ENCODE peak calls at places on chromosomes 7 and 10, in five cellular contexts. One of them, this sample, is unnamed.

GRCh38 chr7:149027560-149028345 is 552 bp downstream of the PDIA4 start:
- DNase-seq in OCI-LY7: peak
- DNase-seq in H1: no peak
- DNase-seq in astrocyte: peak
- DNase-seq in fibroblast of lung: peak
- DNase-seq in this sample: no peak

GRCh38 chr10:77392236-77392721 is 245.3 kb downstream of the KCNMA1 start:
- DNase-seq in OCI-LY7: no peak
- DNase-seq in H1: no peak
- DNase-seq in astrocyte: peak
- DNase-seq in fibroblast of lung: peak
- DNase-seq in this sample: no peak

GRCh38 chr10:6033954-6034353 is 28.2 kb downstream of the IL2RA start:
- DNase-seq in OCI-LY7: no peak
- DNase-seq in H1: no peak
- DNase-seq in astrocyte: peak
- DNase-seq in fibroblast of lung: peak
- DNase-seq in this sample: no peak

GRCh38 chr10:108782411-108782810 is 1140.9 kb downstream of the XPNPEP1 start:
- DNase-seq in OCI-LY7: no peak
- DNase-seq in H1: no peak
- DNase-seq in astrocyte: peak
- DNase-seq in fibroblast of lung: no peak
- DNase-seq in this sample: no peak

GRCh38 chr10:14032406-14032998 is 298.2 kb downstream of the FRMD4A start:
- DNase-seq in OCI-LY7: peak
- DNase-seq in H1: peak
- DNase-seq in astrocyte: peak
- DNase-seq in fibroblast of lung: no peak
- DNase-seq in this sample: peak

GRCh38 chr10:132098539-132099421 is 33.0 kb downstream of the JAKMIP3 start:
- DNase-seq in OCI-LY7: no peak
- DNase-seq in H1: no peak
- DNase-seq in astrocyte: no peak
- DNase-seq in fibroblast of lung: no peak
- DNase-seq in this sample: no peak

GRCh38 chr10:51073461-51074237 is 638 bp upstream of the PRKG1 start:
- DNase-seq in OCI-LY7: no peak
- DNase-seq in H1: no peak
- DNase-seq in astrocyte: peak
- DNase-seq in fibroblast of lung: peak
- DNase-seq in this sample: no peak

GRCh38 chr7:28408105-28408973 is 4.0 kb upstream of the CREB5 start:
- DNase-seq in OCI-LY7: no peak
- DNase-seq in H1: no peak
- DNase-seq in astrocyte: no peak
- DNase-seq in fibroblast of lung: no peak
- DNase-seq in this sample: no peak

GRCh38 chr10:73771722-73772279 is 10.0 kb upstream of the CHCHD1 start:
- DNase-seq in OCI-LY7: peak
- DNase-seq in H1: no peak
- DNase-seq in astrocyte: no peak
- DNase-seq in fibroblast of lung: peak
- DNase-seq in this sample: no peak

GRCh38 chr10:7432884-7433726 is 22.3 kb upstream of the SFMBT2 start:
- DNase-seq in OCI-LY7: no peak
- DNase-seq in H1: no peak
- DNase-seq in astrocyte: no peak
- DNase-seq in fibroblast of lung: peak
- DNase-seq in this sample: no peak

GRCh38 chr10:11227103-11227502 is 209.4 kb downstream of the CELF2 start:
- DNase-seq in OCI-LY7: no peak
- DNase-seq in H1: no peak
- DNase-seq in astrocyte: no peak
- DNase-seq in fibroblast of lung: no peak
- DNase-seq in this sample: no peak

GRCh38 chr10:124717911-124718734 is 26.1 kb downstream of the FAM53B start:
- DNase-seq in OCI-LY7: no peak
- DNase-seq in H1: no peak
- DNase-seq in astrocyte: no peak
- DNase-seq in fibroblast of lung: no peak
- DNase-seq in this sample: peak

GRCh38 chr7:6612819-6613218 is 2.6 kb upstream of the ZNF853 start:
- DNase-seq in OCI-LY7: no peak
- DNase-seq in H1: no peak
- DNase-seq in astrocyte: no peak
- DNase-seq in fibroblast of lung: no peak
- DNase-seq in this sample: no peak

GRCh38 chr7:103343758-103344452 is 662 bp downstream of the DNAJC2 start:
- DNase-seq in OCI-LY7: peak
- DNase-seq in H1: no peak
- DNase-seq in astrocyte: peak
- DNase-seq in fibroblast of lung: peak
- DNase-seq in this sample: peak

GRCh38 chr10:74078037-74078436 is 72.6 kb downstream of the AP3M1 start:
- DNase-seq in OCI-LY7: peak
- DNase-seq in H1: no peak
- DNase-seq in astrocyte: peak
- DNase-seq in fibroblast of lung: peak
- DNase-seq in this sample: no peak

GRCh38 chr10:100516847-100517246 is 2.8 kb downstream of the SEC31B start:
- DNase-seq in OCI-LY7: no peak
- DNase-seq in H1: no peak
- DNase-seq in astrocyte: no peak
- DNase-seq in fibroblast of lung: no peak
- DNase-seq in this sample: no peak

GRCh38 chr7:25598765-25599164 is 370.5 kb upstream of the NPVF start:
- DNase-seq in OCI-LY7: no peak
- DNase-seq in H1: no peak
- DNase-seq in astrocyte: no peak
- DNase-seq in fibroblast of lung: no peak
- DNase-seq in this sample: no peak

GRCh38 chr7:114026486-114027089 is 107.8 kb upstream of the PPP1R3A start:
- DNase-seq in OCI-LY7: peak
- DNase-seq in H1: no peak
- DNase-seq in astrocyte: peak
- DNase-seq in fibroblast of lung: peak
- DNase-seq in this sample: no peak

GRCh38 chr10:103593022-103593570 is 99.6 kb downstream of the NEURL1 start:
- DNase-seq in OCI-LY7: no peak
- DNase-seq in H1: no peak
- DNase-seq in astrocyte: no peak
- DNase-seq in fibroblast of lung: no peak
- DNase-seq in this sample: no peak

GRCh38 chr7:158812684-158813083 is 16.6 kb downstream of the ESYT2 start:
- DNase-seq in OCI-LY7: no peak
- DNase-seq in H1: no peak
- DNase-seq in astrocyte: no peak
- DNase-seq in fibroblast of lung: no peak
- DNase-seq in this sample: peak

GRCh38 chr7:52711951-52712350 is 323.5 kb upstream of the POM121L12 start:
- DNase-seq in OCI-LY7: peak
- DNase-seq in H1: no peak
- DNase-seq in astrocyte: no peak
- DNase-seq in fibroblast of lung: no peak
- DNase-seq in this sample: no peak

GRCh38 chr10:3574451-3574850 is 210.6 kb downstream of the KLF6 start:
- DNase-seq in OCI-LY7: no peak
- DNase-seq in H1: no peak
- DNase-seq in astrocyte: no peak
- DNase-seq in fibroblast of lung: no peak
- DNase-seq in this sample: no peak

GRCh38 chr7:81926154-81926553 is 156.3 kb upstream of the HGF start:
- DNase-seq in OCI-LY7: no peak
- DNase-seq in H1: no peak
- DNase-seq in astrocyte: peak
- DNase-seq in fibroblast of lung: peak
- DNase-seq in this sample: no peak

GRCh38 chr10:45424668-45425404 is 50.8 kb downstream of the ALOX5 start:
- DNase-seq in OCI-LY7: no peak
- DNase-seq in H1: no peak
- DNase-seq in astrocyte: no peak
- DNase-seq in fibroblast of lung: no peak
- DNase-seq in this sample: no peak

GRCh38 chr7:39091774-39092173 is 114.1 kb downstream of the POU6F2 start:
- DNase-seq in OCI-LY7: no peak
- DNase-seq in H1: no peak
- DNase-seq in astrocyte: no peak
- DNase-seq in fibroblast of lung: no peak
- DNase-seq in this sample: no peak

GRCh38 chr10:124949543-124949942 is 7.6 kb downstream of the ZRANB1 start:
- DNase-seq in OCI-LY7: no peak
- DNase-seq in H1: no peak
- DNase-seq in astrocyte: no peak
- DNase-seq in fibroblast of lung: peak
- DNase-seq in this sample: no peak

GRCh38 chr7:110387689-110388088 is 703.2 kb upstream of the LRRN3 start:
- DNase-seq in OCI-LY7: no peak
- DNase-seq in H1: no peak
- DNase-seq in astrocyte: no peak
- DNase-seq in fibroblast of lung: no peak
- DNase-seq in this sample: no peak
- H2AFZ ChIP-seq in OCI-LY7: no peak
- H2AFZ ChIP-seq in H1: no peak
- H2AFZ ChIP-seq in astrocyte: no peak
- H2AFZ ChIP-seq in fibroblast of lung: no peak
- H2AFZ ChIP-seq in this sample: no peak

GRCh38 chr10:29861811-29862505 is 197.4 kb downstream of the JCAD start:
- DNase-seq in OCI-LY7: no peak
- DNase-seq in H1: no peak
- DNase-seq in astrocyte: peak
- DNase-seq in fibroblast of lung: peak
- DNase-seq in this sample: no peak

GRCh38 chr10:29858352-29859267 is 200.8 kb downstream of the JCAD start:
- DNase-seq in OCI-LY7: no peak
- DNase-seq in H1: peak
- DNase-seq in astrocyte: peak
- DNase-seq in fibroblast of lung: peak
- DNase-seq in this sample: peak

GRCh38 chr10:29860159-29860558 is 199.2 kb downstream of the JCAD start:
- DNase-seq in OCI-LY7: no peak
- DNase-seq in H1: no peak
- DNase-seq in astrocyte: peak
- DNase-seq in fibroblast of lung: peak
- DNase-seq in this sample: peak

GRCh38 chr10:29857843-29858242 is 201.5 kb downstream of the JCAD start:
- DNase-seq in OCI-LY7: no peak
- DNase-seq in H1: no peak
- DNase-seq in astrocyte: no peak
- DNase-seq in fibroblast of lung: no peak
- DNase-seq in this sample: no peak

GRCh38 chr10:29859521-29860130 is 199.8 kb downstream of the JCAD start:
- DNase-seq in OCI-LY7: no peak
- DNase-seq in H1: no peak
- DNase-seq in astrocyte: peak
- DNase-seq in fibroblast of lung: peak
- DNase-seq in this sample: peak
- H3K27ac ChIP-seq in OCI-LY7: no peak
- H3K27ac ChIP-seq in H1: no peak
- H3K27ac ChIP-seq in astrocyte: peak
- H3K27ac ChIP-seq in fibroblast of lung: no peak
- H3K27ac ChIP-seq in this sample: peak

GRCh38 chr10:71978476-71978875 is 14.3 kb downstream of the CHST3 start:
- DNase-seq in OCI-LY7: no peak
- DNase-seq in H1: no peak
- DNase-seq in astrocyte: no peak
- DNase-seq in fibroblast of lung: no peak
- DNase-seq in this sample: no peak
- TF ChIP-seq CTCF in OCI-LY7: peak
- TF ChIP-seq CTCF in H1: peak
- TF ChIP-seq CTCF in astrocyte: peak
- TF ChIP-seq CTCF in fibroblast of lung: no peak
- TF ChIP-seq CTCF in this sample: peak

GRCh38 chr7:42886866-42887509 is 24.9 kb downstream of the C7orf25 start:
- DNase-seq in OCI-LY7: no peak
- DNase-seq in H1: no peak
- DNase-seq in astrocyte: no peak
- DNase-seq in fibroblast of lung: no peak
- DNase-seq in this sample: no peak
- H2AFZ ChIP-seq in OCI-LY7: peak
- H2AFZ ChIP-seq in H1: no peak
- H2AFZ ChIP-seq in astrocyte: no peak
- H2AFZ ChIP-seq in fibroblast of lung: no peak
- H2AFZ ChIP-seq in this sample: no peak

DNA sequence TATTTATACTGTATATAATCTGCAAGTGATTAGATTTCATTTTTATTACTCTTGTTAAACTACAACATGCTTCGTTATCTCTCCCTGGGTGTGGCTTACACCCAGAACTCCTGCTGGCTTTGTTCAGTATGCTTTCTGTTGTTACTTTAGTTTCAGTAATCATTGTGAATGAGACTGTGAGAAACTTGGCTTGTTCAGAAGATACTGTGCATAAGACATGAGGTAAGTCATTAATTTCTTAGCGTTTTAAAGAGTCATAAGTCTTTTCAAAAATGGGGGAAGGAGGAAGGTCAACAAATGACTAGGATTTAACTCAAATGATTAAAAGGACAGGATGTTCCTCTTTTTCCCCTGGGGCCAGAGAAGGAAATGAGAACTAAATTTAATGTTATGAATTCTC is 11.6 kb upstream of the ADD3 start:
- DNase-seq in OCI-LY7: peak
- DNase-seq in H1: no peak
- DNase-seq in astrocyte: no peak
- DNase-seq in fibroblast of lung: no peak
- DNase-seq in this sample: no peak
- H3K27ac ChIP-seq in OCI-LY7: no peak
- H3K27ac ChIP-seq in H1: no peak
- H3K27ac ChIP-seq in astrocyte: no peak
- H3K27ac ChIP-seq in fibroblast of lung: no peak
- H3K27ac ChIP-seq in this sample: no peak

DNA sequence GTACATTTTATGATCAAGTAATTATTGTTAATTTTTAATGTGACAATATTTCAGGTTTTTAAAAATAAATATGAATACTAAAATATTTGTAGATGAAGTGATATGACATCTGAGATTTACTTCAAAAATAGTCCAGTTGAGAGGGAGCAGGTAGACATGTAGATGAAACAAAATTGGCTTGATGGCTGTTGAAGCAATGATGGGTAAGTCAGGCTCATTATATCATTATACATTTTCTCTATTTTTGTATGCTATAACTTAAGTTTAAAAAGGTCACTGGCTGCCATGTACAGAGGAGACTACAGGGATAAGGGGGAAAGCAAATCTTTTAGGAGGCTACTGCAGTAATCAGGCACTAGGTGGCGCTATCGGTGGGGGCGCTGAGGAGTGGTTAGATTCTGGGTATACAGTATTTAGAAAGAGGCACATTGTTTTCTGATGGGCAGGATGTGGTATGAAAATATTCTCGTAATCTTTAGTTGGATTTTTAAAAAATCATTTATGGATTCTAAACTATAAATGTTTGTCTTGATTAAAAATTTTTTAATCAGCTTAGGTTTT is 189.8 kb upstream of the IMMP2L start:
- DNase-seq in OCI-LY7: peak
- DNase-seq in H1: no peak
- DNase-seq in astrocyte: no peak
- DNase-seq in fibroblast of lung: peak
- DNase-seq in this sample: peak
- TF ChIP-seq CTCF in OCI-LY7: peak
- TF ChIP-seq CTCF in H1: peak
- TF ChIP-seq CTCF in astrocyte: peak
- TF ChIP-seq CTCF in fibroblast of lung: peak
- TF ChIP-seq CTCF in this sample: peak

GRCh38 chr10:71921319-71922027 is 42.7 kb upstream of the CHST3 start:
- DNase-seq in OCI-LY7: no peak
- DNase-seq in H1: no peak
- DNase-seq in astrocyte: no peak
- DNase-seq in fibroblast of lung: peak
- DNase-seq in this sample: no peak
- H2AFZ ChIP-seq in OCI-LY7: no peak
- H2AFZ ChIP-seq in H1: no peak
- H2AFZ ChIP-seq in astrocyte: no peak
- H2AFZ ChIP-seq in fibroblast of lung: no peak
- H2AFZ ChIP-seq in this sample: no peak